ENCODE peak calls at places on chromosome 1, in six cellular contexts. U is choroid plexus epithelial cell, O is pancreas, E is A549, N is BJ, D is upper lobe of left lung. B is an unnamed sample.

GRCh38 chr1:85581138-85581801 is 709 bp downstream of the CCN1 start:
- DNase-seq in D (peak), E (peak), U (peak), O (peak), N (no peak), B (no peak)

GRCh38 chr1:184483101-184483813 is 96.4 kb downstream of the C1orf21 start:
- DNase-seq in E (no peak), U (peak), N (peak), D (peak), O (no peak), B (no peak)

GRCh38 chr1:47697616-47698335 is 259.9 kb downstream of the FOXD2 start:
- DNase-seq in U (no peak), O (no peak), N (no peak), D (no peak), E (no peak), B (no peak)

GRCh38 chr1:51760872-51761271 is 117.7 kb downstream of the NRDC start:
- DNase-seq in U (no peak), O (no peak), N (no peak), E (no peak), D (no peak), B (no peak)

GRCh38 chr1:241600496-241600901 is 39.7 kb downstream of the CHML start:
- DNase-seq in N (peak), D (no peak), O (no peak), E (no peak), U (peak), B (no peak)

GRCh38 chr1:89890085-89890754 is 69.4 kb downstream of the LRRC8D start:
- DNase-seq in U (peak), E (peak), O (no peak), D (no peak), N (no peak), B (no peak)

GRCh38 chr1:173122958-173123852 is 72.5 kb upstream of the TNFSF18 start:
- DNase-seq in N (peak), D (peak), O (no peak), E (peak), U (peak), B (peak)

GRCh38 chr1:200862713-200863415 is 9.9 kb upstream of the GPR25 start:
- DNase-seq in U (no peak), E (no peak), D (no peak), N (no peak), O (no peak), B (no peak)

GRCh38 chr1:37167479-37167878 is 133.2 kb upstream of the GRIK3 start:
- DNase-seq in U (no peak), O (no peak), E (no peak), N (no peak), D (no peak), B (no peak)

GRCh38 chr1:31905681-31906080 is 32.5 kb downstream of the PTP4A2 start:
- DNase-seq in N (no peak), U (no peak), E (no peak), D (no peak), O (no peak), B (no peak)

GRCh38 chr1:161073474-161074121 is 3.9 kb upstream of the ARHGAP30 start:
- DNase-seq in D (no peak), E (no peak), U (no peak), N (no peak), O (no peak), B (no peak)
- TF ChIP-seq CTCF in D (no peak), E (no peak), U (no peak), N (no peak), O (no peak), B (no peak)

GRCh38 chr1:116036255-116036654 is 59.9 kb downstream of the SLC22A15 start:
- DNase-seq in D (no peak), O (no peak), N (no peak), U (no peak), E (no peak), B (no peak)
- H3K4me3 ChIP-seq in D (no peak), O (no peak), N (no peak), U (no peak), E (no peak), B (no peak)

DNA sequence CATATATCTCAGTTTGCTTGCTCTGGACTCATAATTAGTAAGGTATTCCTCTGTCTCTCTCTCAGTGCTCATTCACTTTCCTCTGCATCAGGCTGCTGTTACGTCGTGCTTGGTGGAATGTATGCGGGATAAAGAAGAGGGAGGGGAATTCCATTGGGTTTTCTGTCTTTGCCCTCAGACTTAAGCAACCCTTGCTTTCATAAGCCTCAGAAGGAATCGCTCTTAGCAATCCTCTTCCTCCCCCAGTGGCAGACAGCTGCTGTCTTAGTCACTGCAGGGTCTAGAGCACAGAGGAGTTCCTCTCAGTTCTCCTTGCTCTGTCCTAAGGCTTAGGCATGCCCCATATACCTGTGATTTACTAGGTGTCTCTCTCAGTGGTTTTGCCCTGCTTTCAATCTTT is 19.1 kb upstream of the NTMT2 start:
- DNase-seq in U (peak), O (no peak), N (peak), D (no peak), E (peak), B (peak)
- TF ChIP-seq CTCF in U (peak), O (no peak), N (peak), D (no peak), E (no peak), B (peak)

DNA sequence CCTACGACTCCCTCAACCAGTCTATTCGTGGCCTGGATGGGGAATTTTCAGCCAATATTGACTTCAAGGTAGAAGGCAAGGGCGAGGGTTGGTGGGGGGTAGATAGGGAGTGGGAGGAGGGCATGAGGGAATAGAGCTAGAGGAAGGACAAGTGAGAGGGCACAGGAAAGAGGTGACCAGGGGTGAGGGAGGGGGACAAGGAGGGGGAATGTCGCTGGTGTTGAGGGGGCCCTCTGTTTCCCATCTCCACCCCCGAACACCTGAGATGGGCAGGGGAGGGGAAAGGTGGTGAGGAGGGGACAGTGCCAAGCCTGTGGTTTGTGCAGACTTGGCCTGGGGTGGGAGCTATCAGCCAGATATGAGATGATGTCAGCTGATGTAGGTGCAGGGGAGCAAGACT is 8.3 kb upstream of the ADAM15 start:
- DNase-seq in D (no peak), E (no peak), U (no peak), O (no peak), N (no peak), B (no peak)
- H3K4me3 ChIP-seq in D (no peak), E (no peak), U (no peak), O (no peak), N (no peak), B (no peak)

GRCh38 chr1:50582346-50582745 is 159.1 kb upstream of the DMRTA2 start:
- DNase-seq in E (no peak), D (no peak), O (no peak), N (no peak), U (no peak), B (no peak)
- TF ChIP-seq CTCF in E (no peak), D (no peak), O (no peak), N (no peak), U (no peak), B (peak)

B was measured in retinal pigment epithelial cell.